ENCODE peak calls at places on chromosomes 1 and 21, in seven cellular contexts. One of them, this sample, is unnamed.

GRCh38 chr1:42737257-42737656 is 2.8 kb downstream of the CLDN19 start:
- DNase-seq in RWPE1: no peak
- DNase-seq in lung: peak; percentile 43
- DNase-seq in HFF-Myc: no peak
- DNase-seq in AG09319: no peak
- DNase-seq in PC-3: peak; percentile 52
- DNase-seq in GM20000: peak; percentile 65
- DNase-seq in this sample: no peak

GRCh38 chr1:84674021-84674420 is 16.2 kb downstream of the SSX2IP start:
- DNase-seq in RWPE1: no peak
- DNase-seq in lung: no peak
- DNase-seq in HFF-Myc: no peak
- DNase-seq in AG09319: no peak
- DNase-seq in PC-3: no peak
- DNase-seq in GM20000: no peak
- DNase-seq in this sample: no peak

GRCh38 chr1:33836911-33837310 is 27.0 kb upstream of the HMGB4 start:
- DNase-seq in RWPE1: no peak
- DNase-seq in lung: no peak
- DNase-seq in HFF-Myc: no peak
- DNase-seq in AG09319: no peak
- DNase-seq in PC-3: no peak
- DNase-seq in GM20000: no peak
- DNase-seq in this sample: no peak

GRCh38 chr1:237267743-237268142 is 225.8 kb downstream of the RYR2 start:
- DNase-seq in RWPE1: no peak
- DNase-seq in lung: no peak
- DNase-seq in HFF-Myc: no peak
- DNase-seq in AG09319: no peak
- DNase-seq in PC-3: no peak
- DNase-seq in GM20000: no peak
- DNase-seq in this sample: no peak

GRCh38 chr1:8040586-8040985 is 14.5 kb upstream of the ERRFI1 start:
- DNase-seq in RWPE1: peak; percentile 90
- DNase-seq in lung: peak; percentile 85
- DNase-seq in HFF-Myc: peak; percentile 94
- DNase-seq in AG09319: peak; percentile 88
- DNase-seq in PC-3: peak; percentile 99
- DNase-seq in GM20000: no peak
- DNase-seq in this sample: no peak

GRCh38 chr1:14970115-14970798 is 183.3 kb upstream of the TMEM51 start:
- DNase-seq in RWPE1: peak; percentile 91
- DNase-seq in lung: peak; percentile 50
- DNase-seq in HFF-Myc: peak; percentile 89
- DNase-seq in AG09319: peak; percentile 88
- DNase-seq in PC-3: peak; percentile 70
- DNase-seq in GM20000: no peak
- DNase-seq in this sample: no peak

GRCh38 chr21:46199436-46200373 is 15.4 kb upstream of the SPATC1L start:
- DNase-seq in RWPE1: no peak
- DNase-seq in lung: no peak
- DNase-seq in HFF-Myc: no peak
- DNase-seq in AG09319: no peak
- DNase-seq in PC-3: no peak
- DNase-seq in GM20000: no peak
- DNase-seq in this sample: no peak

GRCh38 chr1:56526571-56527174 is 52.7 kb downstream of the PLPP3 start:
- DNase-seq in RWPE1: no peak
- DNase-seq in lung: no peak
- DNase-seq in HFF-Myc: no peak
- DNase-seq in AG09319: no peak
- DNase-seq in PC-3: peak; percentile 26
- DNase-seq in GM20000: peak; percentile 39
- DNase-seq in this sample: no peak

GRCh38 chr1:181038399-181038873 is 4.7 kb downstream of the MR1 start:
- DNase-seq in RWPE1: peak; percentile 69
- DNase-seq in lung: peak; percentile 62
- DNase-seq in HFF-Myc: no peak
- DNase-seq in AG09319: no peak
- DNase-seq in PC-3: peak; percentile 82
- DNase-seq in GM20000: peak; percentile 79
- DNase-seq in this sample: no peak

GRCh38 chr1:213055767-213056166 is 4.7 kb downstream of the RPS6KC1 start:
- DNase-seq in RWPE1: no peak
- DNase-seq in lung: no peak
- DNase-seq in HFF-Myc: no peak
- DNase-seq in AG09319: no peak
- DNase-seq in PC-3: no peak
- DNase-seq in GM20000: no peak
- DNase-seq in this sample: no peak

GRCh38 chr1:7424352-7424890 is 346.7 kb upstream of the VAMP3 start:
- DNase-seq in RWPE1: no peak
- DNase-seq in lung: no peak
- DNase-seq in HFF-Myc: no peak
- DNase-seq in AG09319: no peak
- DNase-seq in PC-3: no peak
- DNase-seq in GM20000: no peak
- DNase-seq in this sample: no peak

GRCh38 chr1:201933840-201934430 is 12.4 kb downstream of the LMOD1 start:
- DNase-seq in RWPE1: no peak
- DNase-seq in lung: no peak
- DNase-seq in HFF-Myc: no peak
- DNase-seq in AG09319: no peak
- DNase-seq in PC-3: no peak
- DNase-seq in GM20000: no peak
- DNase-seq in this sample: no peak

GRCh38 chr1:26218906-26219494 is 15.0 kb upstream of the CEP85 start:
- DNase-seq in RWPE1: no peak
- DNase-seq in lung: no peak
- DNase-seq in HFF-Myc: no peak
- DNase-seq in AG09319: no peak
- DNase-seq in PC-3: no peak
- DNase-seq in GM20000: no peak
- DNase-seq in this sample: no peak

GRCh38 chr1:89616844-89617627 is 15.9 kb upstream of the LRRC8C start:
- DNase-seq in RWPE1: no peak
- DNase-seq in lung: no peak
- DNase-seq in HFF-Myc: no peak
- DNase-seq in AG09319: no peak
- DNase-seq in PC-3: no peak
- DNase-seq in GM20000: no peak
- DNase-seq in this sample: no peak

GRCh38 chr1:27491748-27492700 is 2.1 kb upstream of the WASF2 start:
- DNase-seq in RWPE1: no peak
- DNase-seq in lung: no peak
- DNase-seq in HFF-Myc: no peak
- DNase-seq in AG09319: no peak
- DNase-seq in PC-3: no peak
- DNase-seq in GM20000: no peak
- DNase-seq in this sample: no peak

GRCh38 chr1:115450641-115451040 is 112.6 kb upstream of the NGF start:
- DNase-seq in RWPE1: no peak
- DNase-seq in lung: no peak
- DNase-seq in HFF-Myc: no peak
- DNase-seq in AG09319: no peak
- DNase-seq in PC-3: no peak
- DNase-seq in GM20000: no peak
- DNase-seq in this sample: no peak

GRCh38 chr1:151165281-151165737 is 393 bp downstream of the LYSMD1 start:
- DNase-seq in RWPE1: peak; percentile 51
- DNase-seq in lung: peak; percentile 51
- DNase-seq in HFF-Myc: no peak
- DNase-seq in AG09319: no peak
- DNase-seq in PC-3: peak; percentile 21
- DNase-seq in GM20000: no peak
- DNase-seq in this sample: peak; percentile 48

GRCh38 chr1:76303348-76303712 is 228.8 kb downstream of the ST6GALNAC3 start:
- DNase-seq in RWPE1: no peak
- DNase-seq in lung: no peak
- DNase-seq in HFF-Myc: no peak
- DNase-seq in AG09319: no peak
- DNase-seq in PC-3: no peak
- DNase-seq in GM20000: no peak
- DNase-seq in this sample: no peak

GRCh38 chr1:56808385-56808784 is 10.8 kb downstream of the FYB2 start:
- DNase-seq in RWPE1: no peak
- DNase-seq in lung: no peak
- DNase-seq in HFF-Myc: no peak
- DNase-seq in AG09319: no peak
- DNase-seq in PC-3: no peak
- DNase-seq in GM20000: no peak
- DNase-seq in this sample: no peak

GRCh38 chr1:87084247-87084836 is 169.9 kb downstream of the HS2ST1 start:
- DNase-seq in RWPE1: peak; percentile 13
- DNase-seq in lung: no peak
- DNase-seq in HFF-Myc: no peak
- DNase-seq in AG09319: no peak
- DNase-seq in PC-3: peak; percentile 71
- DNase-seq in GM20000: peak; percentile 10
- DNase-seq in this sample: no peak
- TF ChIP-seq CTCF in RWPE1: peak; percentile 64
- TF ChIP-seq CTCF in lung: peak; percentile 34
- TF ChIP-seq CTCF in HFF-Myc: peak; percentile 15
- TF ChIP-seq CTCF in AG09319: peak; percentile 33
- TF ChIP-seq CTCF in PC-3: peak; percentile 51
- TF ChIP-seq CTCF in GM20000: no peak
- TF ChIP-seq CTCF in this sample: peak; percentile 69

GRCh38 chr1:29876902-29877301 is 640.6 kb downstream of the PTPRU start:
- DNase-seq in RWPE1: no peak
- DNase-seq in lung: no peak
- DNase-seq in HFF-Myc: no peak
- DNase-seq in AG09319: no peak
- DNase-seq in PC-3: no peak
- DNase-seq in GM20000: no peak
- DNase-seq in this sample: peak; percentile 4
- TF ChIP-seq CTCF in RWPE1: no peak
- TF ChIP-seq CTCF in lung: no peak
- TF ChIP-seq CTCF in HFF-Myc: no peak
- TF ChIP-seq CTCF in AG09319: no peak
- TF ChIP-seq CTCF in PC-3: peak; percentile 8
- TF ChIP-seq CTCF in GM20000: no peak
- TF ChIP-seq CTCF in this sample: no peak

GRCh38 chr1:171716620-171717019 is 25.2 kb downstream of the VAMP4 start:
- DNase-seq in RWPE1: no peak
- DNase-seq in lung: no peak
- DNase-seq in HFF-Myc: no peak
- DNase-seq in AG09319: no peak
- DNase-seq in PC-3: peak; percentile 42
- DNase-seq in GM20000: no peak
- DNase-seq in this sample: no peak

GRCh38 chr1:171718216-171718615 is 23.6 kb downstream of the VAMP4 start:
- DNase-seq in RWPE1: no peak
- DNase-seq in lung: no peak
- DNase-seq in HFF-Myc: no peak
- DNase-seq in AG09319: no peak
- DNase-seq in PC-3: no peak
- DNase-seq in GM20000: no peak
- DNase-seq in this sample: no peak

GRCh38 chr1:171717080-171717479 is 24.8 kb downstream of the VAMP4 start:
- DNase-seq in RWPE1: no peak
- DNase-seq in lung: no peak
- DNase-seq in HFF-Myc: no peak
- DNase-seq in AG09319: no peak
- DNase-seq in PC-3: no peak
- DNase-seq in GM20000: no peak
- DNase-seq in this sample: no peak

GRCh38 chr1:171718848-171719247 is 23.0 kb downstream of the VAMP4 start:
- DNase-seq in RWPE1: no peak
- DNase-seq in lung: no peak
- DNase-seq in HFF-Myc: no peak
- DNase-seq in AG09319: no peak
- DNase-seq in PC-3: no peak
- DNase-seq in GM20000: no peak
- DNase-seq in this sample: no peak

GRCh38 chr1:171715813-171716251 is 26.0 kb downstream of the VAMP4 start:
- DNase-seq in RWPE1: no peak
- DNase-seq in lung: no peak
- DNase-seq in HFF-Myc: peak; percentile 10
- DNase-seq in AG09319: no peak
- DNase-seq in PC-3: peak; percentile 82
- DNase-seq in GM20000: no peak
- DNase-seq in this sample: no peak
- TF ChIP-seq CTCF in RWPE1: peak; percentile 29
- TF ChIP-seq CTCF in lung: no peak
- TF ChIP-seq CTCF in HFF-Myc: peak; percentile 29
- TF ChIP-seq CTCF in AG09319: peak; percentile 50
- TF ChIP-seq CTCF in PC-3: peak; percentile 94
- TF ChIP-seq CTCF in GM20000: no peak
- TF ChIP-seq CTCF in this sample: peak; percentile 83

GRCh38 chr1:3899776-3900149 is 309 bp downstream of the C1orf174 start:
- DNase-seq in RWPE1: peak; percentile 38
- DNase-seq in lung: no peak
- DNase-seq in HFF-Myc: no peak
- DNase-seq in AG09319: no peak
- DNase-seq in PC-3: no peak
- DNase-seq in GM20000: peak; percentile 62
- DNase-seq in this sample: no peak
- TF ChIP-seq CTCF in RWPE1: no peak
- TF ChIP-seq CTCF in lung: no peak
- TF ChIP-seq CTCF in HFF-Myc: no peak
- TF ChIP-seq CTCF in AG09319: no peak
- TF ChIP-seq CTCF in PC-3: no peak
- TF ChIP-seq CTCF in GM20000: no peak
- TF ChIP-seq CTCF in this sample: no peak

DNA sequence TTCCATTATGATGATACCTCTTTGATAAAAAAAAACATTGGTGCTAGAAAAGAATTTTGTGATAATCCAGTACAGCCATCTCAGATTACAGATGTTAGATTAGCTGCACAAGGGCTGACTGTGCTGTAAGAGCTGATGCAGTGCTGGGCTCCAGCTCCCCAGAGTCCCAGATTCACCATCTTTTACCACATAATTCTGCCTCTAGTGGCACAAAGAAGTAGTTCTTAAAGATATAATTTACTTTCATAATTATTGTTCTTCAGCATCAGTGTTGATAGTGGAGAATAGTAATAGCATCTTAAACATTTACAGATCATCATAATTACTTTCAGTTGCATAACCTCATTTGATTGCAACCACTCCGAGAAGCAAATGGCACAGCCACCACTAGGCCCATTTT is 262.1 kb downstream of the BRINP2 start:
- DNase-seq in RWPE1: no peak
- DNase-seq in lung: no peak
- DNase-seq in HFF-Myc: no peak
- DNase-seq in AG09319: no peak
- DNase-seq in PC-3: peak; percentile 7
- DNase-seq in GM20000: no peak
- DNase-seq in this sample: no peak
- TF ChIP-seq CTCF in RWPE1: no peak
- TF ChIP-seq CTCF in lung: no peak
- TF ChIP-seq CTCF in HFF-Myc: no peak
- TF ChIP-seq CTCF in AG09319: peak; percentile 10
- TF ChIP-seq CTCF in PC-3: peak; percentile 51
- TF ChIP-seq CTCF in GM20000: no peak
- TF ChIP-seq CTCF in this sample: peak; percentile 41

GRCh38 chr1:225855503-225856285 is 26.5 kb downstream of the TMEM63A start:
- DNase-seq in RWPE1: no peak
- DNase-seq in lung: no peak
- DNase-seq in HFF-Myc: no peak
- DNase-seq in AG09319: no peak
- DNase-seq in PC-3: no peak
- DNase-seq in GM20000: no peak
- DNase-seq in this sample: no peak
- TF ChIP-seq CTCF in RWPE1: no peak
- TF ChIP-seq CTCF in lung: no peak
- TF ChIP-seq CTCF in HFF-Myc: no peak
- TF ChIP-seq CTCF in AG09319: no peak
- TF ChIP-seq CTCF in PC-3: no peak
- TF ChIP-seq CTCF in GM20000: no peak
- TF ChIP-seq CTCF in this sample: no peak

GRCh38 chr1:94538243-94538827 is 3.2 kb downstream of the F3 start:
- DNase-seq in RWPE1: no peak
- DNase-seq in lung: no peak
- DNase-seq in HFF-Myc: no peak
- DNase-seq in AG09319: no peak
- DNase-seq in PC-3: no peak
- DNase-seq in GM20000: no peak
- DNase-seq in this sample: no peak
- TF ChIP-seq CTCF in RWPE1: no peak
- TF ChIP-seq CTCF in lung: no peak
- TF ChIP-seq CTCF in HFF-Myc: peak; percentile 15
- TF ChIP-seq CTCF in AG09319: peak; percentile 22
- TF ChIP-seq CTCF in PC-3: no peak
- TF ChIP-seq CTCF in GM20000: no peak
- TF ChIP-seq CTCF in this sample: no peak

This sample was measured in mesothelial cell of epicardium.